ENCODE peak calls at places on chromosomes 13 and 19, in six cellular contexts. One of them, this sample, is unnamed.
A peak's percentile ranks its signal among the peaks of the same experiment; 100 is the strongest.

GRCh38 chr19:34960103-34960805 is 3.8 kb downstream of the ZNF792 start:
- DNase-seq in AG10803: peak; percentile 75
- DNase-seq in pancreas: no peak
- DNase-seq in endodermal cell: no peak
- DNase-seq in foreskin fibroblast: no peak
- DNase-seq in omental fat pad: no peak
- DNase-seq in this sample: no peak

GRCh38 chr13:99342723-99343315 is 35.6 kb upstream of the GPR183 start:
- DNase-seq in AG10803: no peak
- DNase-seq in pancreas: no peak
- DNase-seq in endodermal cell: no peak
- DNase-seq in foreskin fibroblast: no peak
- DNase-seq in omental fat pad: no peak
- DNase-seq in this sample: no peak

GRCh38 chr13:21616880-21617279 is 12.9 kb upstream of the MICU2 start:
- DNase-seq in AG10803: no peak
- DNase-seq in pancreas: no peak
- DNase-seq in endodermal cell: no peak
- DNase-seq in foreskin fibroblast: no peak
- DNase-seq in omental fat pad: no peak
- DNase-seq in this sample: no peak

GRCh38 chr13:36124236-36124822 is 6.9 kb downstream of the DCLK1 start:
- DNase-seq in AG10803: peak; percentile 60
- DNase-seq in pancreas: no peak
- DNase-seq in endodermal cell: no peak
- DNase-seq in foreskin fibroblast: peak; percentile 85
- DNase-seq in omental fat pad: no peak
- DNase-seq in this sample: no peak

GRCh38 chr13:77784531-77784930 is 87.0 kb downstream of the SLAIN1 start:
- DNase-seq in AG10803: no peak
- DNase-seq in pancreas: no peak
- DNase-seq in endodermal cell: no peak
- DNase-seq in foreskin fibroblast: no peak
- DNase-seq in omental fat pad: no peak
- DNase-seq in this sample: no peak

GRCh38 chr19:1569997-1570396 is 1.9 kb upstream of the MEX3D start:
- DNase-seq in AG10803: no peak
- DNase-seq in pancreas: no peak
- DNase-seq in endodermal cell: no peak
- DNase-seq in foreskin fibroblast: no peak
- DNase-seq in omental fat pad: no peak
- DNase-seq in this sample: no peak

GRCh38 chr19:6076675-6077463 is 33.4 kb downstream of the RFX2 start:
- DNase-seq in AG10803: peak; percentile 99
- DNase-seq in pancreas: no peak
- DNase-seq in endodermal cell: no peak
- DNase-seq in foreskin fibroblast: peak; percentile 91
- DNase-seq in omental fat pad: no peak
- DNase-seq in this sample: no peak

GRCh38 chr19:19170053-19170945 is at the start of gene MEF2B:
- DNase-seq in AG10803: peak; percentile 41
- DNase-seq in pancreas: peak; percentile 67
- DNase-seq in endodermal cell: peak; percentile 97
- DNase-seq in foreskin fibroblast: peak; percentile 86
- DNase-seq in omental fat pad: peak; percentile 51
- DNase-seq in this sample: peak; percentile 99

GRCh38 chr13:35356572-35356971 is 119.9 kb downstream of the MAB21L1 start:
- DNase-seq in AG10803: no peak
- DNase-seq in pancreas: no peak
- DNase-seq in endodermal cell: no peak
- DNase-seq in foreskin fibroblast: no peak
- DNase-seq in omental fat pad: no peak
- DNase-seq in this sample: no peak

GRCh38 chr19:1167687-1168561 is 6.1 kb downstream of the SBNO2 start:
- DNase-seq in AG10803: no peak
- DNase-seq in pancreas: no peak
- DNase-seq in endodermal cell: no peak
- DNase-seq in foreskin fibroblast: no peak
- DNase-seq in omental fat pad: no peak
- DNase-seq in this sample: no peak

GRCh38 chr13:45219938-45220375 is 19.1 kb upstream of the KCTD4 start:
- DNase-seq in AG10803: peak; percentile 83
- DNase-seq in pancreas: no peak
- DNase-seq in endodermal cell: no peak
- DNase-seq in foreskin fibroblast: peak; percentile 68
- DNase-seq in omental fat pad: no peak
- DNase-seq in this sample: no peak

GRCh38 chr19:1027020-1027952 is 878 bp downstream of the CNN2 start:
- DNase-seq in AG10803: no peak
- DNase-seq in pancreas: peak; percentile 40
- DNase-seq in endodermal cell: peak; percentile 72
- DNase-seq in foreskin fibroblast: peak; percentile 65
- DNase-seq in omental fat pad: no peak
- DNase-seq in this sample: no peak

GRCh38 chr19:18436651-18437478 is 1.1 kb downstream of the ISYNA1 start:
- DNase-seq in AG10803: peak; percentile 65
- DNase-seq in pancreas: peak; percentile 69
- DNase-seq in endodermal cell: peak; percentile 95
- DNase-seq in foreskin fibroblast: peak; percentile 93
- DNase-seq in omental fat pad: no peak
- DNase-seq in this sample: peak; percentile 97

GRCh38 chr19:46976845-46977320 is 42.8 kb upstream of the NPAS1 start:
- DNase-seq in AG10803: peak; percentile 93
- DNase-seq in pancreas: no peak
- DNase-seq in endodermal cell: peak; percentile 94
- DNase-seq in foreskin fibroblast: peak; percentile 90
- DNase-seq in omental fat pad: no peak
- DNase-seq in this sample: no peak

GRCh38 chr13:77056382-77056781 is 29.4 kb upstream of the FBXL3 start:
- DNase-seq in AG10803: no peak
- DNase-seq in pancreas: no peak
- DNase-seq in endodermal cell: no peak
- DNase-seq in foreskin fibroblast: no peak
- DNase-seq in omental fat pad: no peak
- DNase-seq in this sample: no peak

GRCh38 chr19:39765091-39766076 is 13.3 kb upstream of the LEUTX start:
- DNase-seq in AG10803: peak; percentile 40
- DNase-seq in pancreas: peak; percentile 2
- DNase-seq in endodermal cell: peak; percentile 85
- DNase-seq in foreskin fibroblast: peak; percentile 72
- DNase-seq in omental fat pad: peak; percentile 42
- DNase-seq in this sample: no peak

GRCh38 chr19:1324792-1325567 is 39.3 kb downstream of the EFNA2 start:
- DNase-seq in AG10803: peak; percentile 67
- DNase-seq in pancreas: peak; percentile 13
- DNase-seq in endodermal cell: no peak
- DNase-seq in foreskin fibroblast: peak; percentile 88
- DNase-seq in omental fat pad: peak; percentile 28
- DNase-seq in this sample: no peak

GRCh38 chr19:804419-805160 is 7.3 kb downstream of the PTBP1 start:
- DNase-seq in AG10803: no peak
- DNase-seq in pancreas: no peak
- DNase-seq in endodermal cell: no peak
- DNase-seq in foreskin fibroblast: no peak
- DNase-seq in omental fat pad: no peak
- DNase-seq in this sample: peak; percentile 10

GRCh38 chr19:14556662-14557188 is 15.1 kb downstream of the NDUFB7 start:
- DNase-seq in AG10803: peak; percentile 79
- DNase-seq in pancreas: peak; percentile 57
- DNase-seq in endodermal cell: peak; percentile 94
- DNase-seq in foreskin fibroblast: peak; percentile 92
- DNase-seq in omental fat pad: peak; percentile 44
- DNase-seq in this sample: peak; percentile 48

GRCh38 chr13:33236021-33236420 is 49.5 kb downstream of the STARD13 start:
- DNase-seq in AG10803: peak; percentile 82
- DNase-seq in pancreas: no peak
- DNase-seq in endodermal cell: no peak
- DNase-seq in foreskin fibroblast: peak; percentile 81
- DNase-seq in omental fat pad: no peak
- DNase-seq in this sample: no peak

GRCh38 chr19:9456018-9456689 is 20.8 kb upstream of the ZNF266 start:
- DNase-seq in AG10803: no peak
- DNase-seq in pancreas: no peak
- DNase-seq in endodermal cell: no peak
- DNase-seq in foreskin fibroblast: no peak
- DNase-seq in omental fat pad: no peak
- DNase-seq in this sample: no peak

GRCh38 chr19:37361994-37362393 is 8.9 kb upstream of the ZNF527 start:
- DNase-seq in AG10803: peak; percentile 1
- DNase-seq in pancreas: no peak
- DNase-seq in endodermal cell: no peak
- DNase-seq in foreskin fibroblast: peak; percentile 79
- DNase-seq in omental fat pad: no peak
- DNase-seq in this sample: no peak

GRCh38 chr13:80965097-80965496 is 624.2 kb upstream of the SPRY2 start:
- DNase-seq in AG10803: no peak
- DNase-seq in pancreas: no peak
- DNase-seq in endodermal cell: no peak
- DNase-seq in foreskin fibroblast: no peak
- DNase-seq in omental fat pad: no peak
- DNase-seq in this sample: no peak

GRCh38 chr13:80957019-80957650 is 616.2 kb upstream of the SPRY2 start:
- DNase-seq in AG10803: no peak
- DNase-seq in pancreas: no peak
- DNase-seq in endodermal cell: no peak
- DNase-seq in foreskin fibroblast: no peak
- DNase-seq in omental fat pad: no peak
- DNase-seq in this sample: no peak

GRCh38 chr13:80962173-80962572 is 621.2 kb upstream of the SPRY2 start:
- DNase-seq in AG10803: no peak
- DNase-seq in pancreas: no peak
- DNase-seq in endodermal cell: no peak
- DNase-seq in foreskin fibroblast: no peak
- DNase-seq in omental fat pad: no peak
- DNase-seq in this sample: no peak

GRCh38 chr13:80962855-80963254 is 621.9 kb upstream of the SPRY2 start:
- DNase-seq in AG10803: no peak
- DNase-seq in pancreas: no peak
- DNase-seq in endodermal cell: no peak
- DNase-seq in foreskin fibroblast: peak; percentile 18
- DNase-seq in omental fat pad: no peak
- DNase-seq in this sample: no peak
- TF ChIP-seq CTCF in AG10803: no peak
- TF ChIP-seq CTCF in pancreas: no peak
- TF ChIP-seq CTCF in endodermal cell: no peak
- TF ChIP-seq CTCF in foreskin fibroblast: no peak
- TF ChIP-seq CTCF in omental fat pad: no peak
- TF ChIP-seq CTCF in this sample: no peak

DNA sequence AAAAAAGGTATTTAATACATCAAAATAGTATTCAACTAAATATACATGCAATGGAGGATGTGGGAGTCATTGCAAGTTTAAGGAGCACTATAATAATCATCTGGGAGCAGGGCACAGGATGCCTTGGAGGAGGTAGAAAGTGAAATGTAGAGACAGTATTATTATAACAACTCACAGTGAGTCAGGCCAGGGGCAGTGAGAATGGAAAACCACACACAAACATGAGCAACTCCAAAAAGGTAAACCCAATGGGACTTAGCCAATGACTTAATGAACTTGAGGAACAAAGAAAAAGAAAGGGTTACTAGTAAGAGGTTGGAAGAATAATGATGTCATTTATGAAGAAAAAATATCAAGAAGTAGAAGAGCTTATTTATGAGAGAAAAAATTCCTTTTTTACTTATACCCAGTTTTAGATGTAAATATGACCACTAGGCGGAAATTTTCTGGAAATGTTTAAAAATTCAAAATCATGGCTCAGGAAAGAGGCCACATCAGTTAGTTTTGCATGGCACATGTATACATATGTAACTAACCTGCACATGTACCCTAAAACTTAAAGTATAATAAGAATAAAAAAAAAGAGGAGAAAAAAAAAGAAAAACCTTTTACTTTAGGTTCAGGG is 389.3 kb downstream of the SUCLA2 start:
- DNase-seq in AG10803: no peak
- DNase-seq in pancreas: no peak
- DNase-seq in endodermal cell: no peak
- DNase-seq in foreskin fibroblast: peak; percentile 23
- DNase-seq in omental fat pad: no peak
- DNase-seq in this sample: no peak
- TF ChIP-seq CTCF in AG10803: no peak
- TF ChIP-seq CTCF in pancreas: no peak
- TF ChIP-seq CTCF in endodermal cell: peak; percentile 47
- TF ChIP-seq CTCF in foreskin fibroblast: no peak
- TF ChIP-seq CTCF in omental fat pad: no peak
- TF ChIP-seq CTCF in this sample: no peak

DNA sequence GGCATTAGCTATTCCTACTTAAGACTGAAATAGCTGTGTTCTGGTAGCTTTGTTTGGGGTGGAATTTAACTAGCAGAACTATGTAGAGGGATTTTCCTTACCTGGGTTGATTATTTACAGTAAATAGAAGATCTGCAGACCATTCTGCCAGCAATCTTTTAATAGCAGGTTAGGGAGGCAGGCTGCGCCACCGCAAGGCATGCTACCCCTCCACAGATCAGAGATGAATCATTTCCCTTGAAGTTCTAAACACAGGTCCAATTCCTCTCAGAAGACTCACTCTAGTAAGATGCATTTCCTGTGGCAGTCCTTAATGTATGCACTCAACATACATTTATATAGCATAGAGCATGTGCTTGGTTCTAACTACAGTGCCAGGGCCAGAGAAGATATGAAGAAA is 109.0 kb downstream of the TNFRSF19 start:
- DNase-seq in AG10803: peak; percentile 46
- DNase-seq in pancreas: no peak
- DNase-seq in endodermal cell: no peak
- DNase-seq in foreskin fibroblast: peak; percentile 67
- DNase-seq in omental fat pad: no peak
- DNase-seq in this sample: no peak
- TF ChIP-seq CTCF in AG10803: no peak
- TF ChIP-seq CTCF in pancreas: no peak
- TF ChIP-seq CTCF in endodermal cell: no peak
- TF ChIP-seq CTCF in foreskin fibroblast: no peak
- TF ChIP-seq CTCF in omental fat pad: no peak
- TF ChIP-seq CTCF in this sample: no peak

GRCh38 chr19:10514211-10515145 is 2.8 kb downstream of the S1PR5 start:
- DNase-seq in AG10803: no peak
- DNase-seq in pancreas: no peak
- DNase-seq in endodermal cell: peak; percentile 89
- DNase-seq in foreskin fibroblast: no peak
- DNase-seq in omental fat pad: no peak
- DNase-seq in this sample: no peak
- TF ChIP-seq CTCF in AG10803: no peak
- TF ChIP-seq CTCF in pancreas: no peak
- TF ChIP-seq CTCF in endodermal cell: peak; percentile 64
- TF ChIP-seq CTCF in foreskin fibroblast: no peak
- TF ChIP-seq CTCF in omental fat pad: no peak
- TF ChIP-seq CTCF in this sample: no peak

GRCh38 chr13:50268500-50268899 is 253.3 kb downstream of the KCNRG start:
- DNase-seq in AG10803: no peak
- DNase-seq in pancreas: no peak
- DNase-seq in endodermal cell: no peak
- DNase-seq in foreskin fibroblast: peak; percentile 31
- DNase-seq in omental fat pad: no peak
- DNase-seq in this sample: no peak
- TF ChIP-seq CTCF in AG10803: peak; percentile 21
- TF ChIP-seq CTCF in pancreas: no peak
- TF ChIP-seq CTCF in endodermal cell: no peak
- TF ChIP-seq CTCF in foreskin fibroblast: no peak
- TF ChIP-seq CTCF in omental fat pad: no peak
- TF ChIP-seq CTCF in this sample: peak; percentile 13